ENCODE peak calls at places on chromosomes 2 and 18, in seven cellular contexts. A, V, I, X, F, N and H are unnamed samples.
A peak's percentile ranks its signal among the peaks of the same experiment; 100 is the strongest.

GRCh38 chr18:12154356-12154755 is 60.7 kb downstream of the ANKRD62 start:
- DNase-seq in A (no peak), V (no peak), I (no peak), X (no peak), F (no peak), N (no peak), H (no peak)

GRCh38 chr18:64777561-64777960 is 628.7 kb upstream of the LINC00305 start:
- DNase-seq in A (no peak), V (no peak), I (no peak), X (no peak), F (no peak), N (no peak), H (no peak)

GRCh38 chr2:239388236-239389151 is 12.3 kb downstream of the HDAC4 start:
- DNase-seq in A (no peak), V (no peak), I (no peak), X (no peak), F (no peak), N (no peak), H (no peak)

GRCh38 chr2:176128172-176129012 is 1.1 kb upstream of the HOXD8 start:
- DNase-seq in A (no peak), V (no peak), I (no peak), X (no peak), F (no peak), N (no peak), H (no peak)

GRCh38 chr2:43086451-43087221 is 139.8 kb downstream of the ZFP36L2 start:
- DNase-seq in A (peak; percentile 49), V (no peak), I (no peak), X (no peak), F (peak; percentile 99), N (peak; percentile 98), H (no peak)

GRCh38 chr2:229997565-229997964 is 71.2 kb downstream of the SLC16A14 start:
- DNase-seq in A (no peak), V (no peak), I (no peak), X (no peak), F (no peak), N (no peak), H (no peak)

GRCh38 chr2:239661334-239662312 is 260.8 kb upstream of the HDAC4 start:
- DNase-seq in A (no peak), V (no peak), I (no peak), X (no peak), F (no peak), N (no peak), H (no peak)

GRCh38 chr2:134218928-134219707 is 34.8 kb upstream of the MGAT5 start:
- DNase-seq in A (no peak), V (no peak), I (no peak), X (no peak), F (no peak), N (no peak), H (peak; percentile 32)

GRCh38 chr2:100846716-100847115 is 26.8 kb downstream of the NPAS2 start:
- DNase-seq in A (no peak), V (no peak), I (no peak), X (no peak), F (no peak), N (no peak), H (no peak)

GRCh38 chr18:7579176-7579922 is 12.2 kb downstream of the PTPRM start:
- DNase-seq in A (no peak), V (no peak), I (no peak), X (no peak), F (no peak), N (no peak), H (no peak)

GRCh38 chr2:109020217-109020637 is 31.2 kb upstream of the EDAR start:
- DNase-seq in A (peak; percentile 24), V (no peak), I (no peak), X (no peak), F (peak; percentile 36), N (no peak), H (no peak)

GRCh38 chr2:191970867-191971266 is 124.0 kb upstream of the CAVIN2 start:
- DNase-seq in A (no peak), V (no peak), I (no peak), X (no peak), F (no peak), N (no peak), H (no peak)

GRCh38 chr18:79507546-79508480 is 112.1 kb downstream of the NFATC1 start:
- DNase-seq in A (no peak), V (peak; percentile 52), I (peak; percentile 63), X (peak; percentile 77), F (no peak), N (no peak), H (peak; percentile 81)

GRCh38 chr2:192162392-192163042 is 32.2 kb downstream of the TMEFF2 start:
- DNase-seq in A (peak; percentile 50), V (peak; percentile 37), I (peak; percentile 41), X (no peak), F (no peak), N (no peak), H (peak; percentile 28)

GRCh38 chr2:154067124-154067523 is 195.4 kb downstream of the GALNT13 start:
- DNase-seq in A (no peak), V (no peak), I (no peak), X (no peak), F (no peak), N (no peak), H (no peak)

GRCh38 chr2:68726608-68727367 is 7.8 kb upstream of the ARHGAP25 start:
- DNase-seq in A (no peak), V (no peak), I (no peak), X (no peak), F (no peak), N (no peak), H (no peak)

GRCh38 chr2:232332940-232333259 is 45.7 kb upstream of the ALPP start:
- DNase-seq in A (no peak), V (no peak), I (no peak), X (no peak), F (no peak), N (no peak), H (no peak)

GRCh38 chr2:144453039-144453336 is 66.9 kb downstream of the ZEB2 start:
- DNase-seq in A (no peak), V (no peak), I (no peak), X (no peak), F (no peak), N (no peak), H (no peak)

GRCh38 chr2:3451926-3452671 is 67.2 kb downstream of the ADI1 start:
- DNase-seq in A (no peak), V (no peak), I (no peak), X (no peak), F (no peak), N (no peak), H (no peak)

GRCh38 chr18:12657048-12657848 is 659 bp downstream of the SPIRE1 start:
- DNase-seq in A (peak; percentile 55), V (peak; percentile 32), I (peak; percentile 22), X (peak; percentile 68), F (no peak), N (no peak), H (peak; percentile 59)

GRCh38 chr18:8889479-8889878 is 184.1 kb downstream of the MTCL1 start:
- DNase-seq in A (no peak), V (no peak), I (no peak), X (no peak), F (peak; percentile 36), N (no peak), H (no peak)

GRCh38 chr18:69839989-69840388 is 107.7 kb downstream of the CD226 start:
- DNase-seq in A (no peak), V (no peak), I (no peak), X (no peak), F (no peak), N (no peak), H (no peak)

GRCh38 chr2:80293026-80293425 is 11.5 kb downstream of the LRRTM1 start:
- DNase-seq in A (no peak), V (no peak), I (no peak), X (no peak), F (no peak), N (no peak), H (no peak)

GRCh38 chr2:15931514-15931870 is 8.9 kb upstream of the MYCN start:
- DNase-seq in A (no peak), V (no peak), I (no peak), X (no peak), F (no peak), N (no peak), H (no peak)

GRCh38 chr18:63224574-63224973 is 95.0 kb downstream of the BCL2 start:
- DNase-seq in A (no peak), V (no peak), I (no peak), X (no peak), F (no peak), N (no peak), H (no peak)

GRCh38 chr2:21229302-21229701 is 105.5 kb downstream of the TDRD15 start:
- DNase-seq in A (no peak), V (no peak), I (no peak), X (no peak), F (no peak), N (no peak), H (no peak)

GRCh38 chr2:174158003-174158402 is 90.3 kb downstream of the OLA1 start:
- DNase-seq in A (peak; percentile 64), V (no peak), I (no peak), X (no peak), F (no peak), N (no peak), H (no peak)

GRCh38 chr18:46481048-46481846 is 175.8 kb downstream of the LOXHD1 start:
- DNase-seq in A (peak; percentile 63), V (no peak), I (no peak), X (no peak), F (peak; percentile 18), N (no peak), H (no peak)

GRCh38 chr2:196967126-196967525 is 40.6 kb upstream of the PGAP1 start:
- DNase-seq in A (peak; percentile 52), V (peak; percentile 8), I (no peak), X (no peak), F (no peak), N (no peak), H (no peak)

GRCh38 chr2:27089111-27089954 is 2.8 kb downstream of the KHK start:
- DNase-seq in A (no peak), V (no peak), I (no peak), X (no peak), F (no peak), N (no peak), H (no peak)